ENCODE peak calls at places on chromosomes 7 and 10, in seven cellular contexts. K is GM04504, A is transverse colon, S is NCI-H69, Q is HEK293T, U is pancreas, Z is mucosa of descending colon. D is an unnamed sample.

GRCh38 chr7:70193514-70193913 is 595.2 kb downstream of the AUTS2 start:
- DNase-seq in K (no peak), A (peak; percentile 11), S (peak; percentile 62), Q (peak; percentile 18), U (no peak), Z (peak; percentile 28), D (no peak)

GRCh38 chr10:129277080-129277479 is 190.0 kb upstream of the MGMT start:
- DNase-seq in K (no peak), A (no peak), S (no peak), Q (no peak), U (no peak), Z (no peak), D (no peak)

GRCh38 chr7:98643232-98643985 is 26.3 kb downstream of the NPTX2 start:
- DNase-seq in K (no peak), A (no peak), S (peak; percentile 33), Q (no peak), U (no peak), Z (no peak), D (no peak)

GRCh38 chr10:107072786-107073185 is 91.7 kb downstream of the SORCS1 start:
- DNase-seq in K (no peak), A (no peak), S (no peak), Q (no peak), U (no peak), Z (no peak), D (no peak)

GRCh38 chr7:92621026-92621540 is 30.9 kb upstream of the FAM133B start:
- DNase-seq in K (peak; percentile 79), A (peak; percentile 76), S (peak; percentile 85), Q (peak; percentile 46), U (peak; percentile 58), Z (peak; percentile 64), D (peak; percentile 55)

GRCh38 chr10:68560201-68560915 is at the start of gene TET1:
- DNase-seq in K (no peak), A (peak; percentile 63), S (peak; percentile 75), Q (peak; percentile 74), U (peak; percentile 65), Z (peak; percentile 61), D (peak; percentile 46)

GRCh38 chr10:124701435-124701834 is 42.7 kb downstream of the FAM53B start:
- DNase-seq in K (no peak), A (peak; percentile 69), S (no peak), Q (no peak), U (peak; percentile 78), Z (peak; percentile 72), D (peak; percentile 88)

GRCh38 chr10:95569368-95569767 is 8.2 kb upstream of the SORBS1 start:
- DNase-seq in K (no peak), A (no peak), S (no peak), Q (no peak), U (no peak), Z (no peak), D (no peak)

GRCh38 chr7:44959956-44960640 is 18.7 kb downstream of the MYO1G start:
- DNase-seq in K (no peak), A (no peak), S (no peak), Q (no peak), U (no peak), Z (no peak), D (no peak)

GRCh38 chr7:126843883-126844282 is 408.9 kb downstream of the GRM8 start:
- DNase-seq in K (no peak), A (no peak), S (no peak), Q (no peak), U (no peak), Z (no peak), D (no peak)

GRCh38 chr7:35652124-35652523 is 42.8 kb downstream of the HERPUD2 start:
- DNase-seq in K (no peak), A (no peak), S (no peak), Q (no peak), U (no peak), Z (peak; percentile 23), D (no peak)

GRCh38 chr10:33066558-33067236 is 108.7 kb upstream of the ITGB1 start:
- DNase-seq in K (peak; percentile 83), A (no peak), S (no peak), Q (no peak), U (no peak), Z (no peak), D (no peak)

GRCh38 chr7:131459256-131459655 is 97.2 kb downstream of the PODXL start:
- DNase-seq in K (no peak), A (no peak), S (no peak), Q (no peak), U (no peak), Z (no peak), D (no peak)

GRCh38 chr10:5971315-5971832 is 6.0 kb downstream of the IL15RA start:
- DNase-seq in K (no peak), A (peak; percentile 74), S (no peak), Q (no peak), U (peak; percentile 68), Z (peak; percentile 84), D (peak; percentile 83)

GRCh38 chr7:44534501-44534900 is 6.6 kb downstream of the NPC1L1 start:
- DNase-seq in K (no peak), A (peak; percentile 33), S (peak; percentile 78), Q (peak; percentile 91), U (peak; percentile 60), Z (peak; percentile 29), D (no peak)

GRCh38 chr7:114818501-114818900 is 103.4 kb upstream of the MDFIC start:
- DNase-seq in K (peak; percentile 52), A (no peak), S (no peak), Q (no peak), U (no peak), Z (no peak), D (no peak)

D was measured in stomach.